ENCODE peak calls at places on chromosomes 12 and 14, in six cellular contexts. F is suprapubic skin, O is stomach, K is uterus, J is adrenal gland, B is ovary. H is an unnamed sample.

GRCh38 chr14:24310666-24311604 is at the start of gene LTB4R:
- DNase-seq in F (peak; percentile 85), J (peak; percentile 85), K (no peak), B (peak; percentile 77), O (peak; percentile 86), H (peak; percentile 93)

GRCh38 chr14:34424488-34424887 is 37.6 kb downstream of the SPTSSA start:
- DNase-seq in B (no peak), F (no peak), J (no peak), K (no peak), O (no peak), H (no peak)

GRCh38 chr12:115044073-115044472 is 360.1 kb upstream of the TBX3 start:
- DNase-seq in F (no peak), B (no peak), O (no peak), J (no peak), K (no peak), H (no peak)

GRCh38 chr14:67633451-67634154 is 13.9 kb downstream of the ARG2 start:
- DNase-seq in J (no peak), F (no peak), K (no peak), O (no peak), B (no peak), H (no peak)

GRCh38 chr12:47811581-47812484 is 7.9 kb downstream of the HDAC7 start:
- DNase-seq in B (peak; percentile 88), O (no peak), J (peak; percentile 67), K (peak; percentile 84), F (no peak), H (peak; percentile 78)

GRCh38 chr14:79279645-79280399 is 931.5 kb downstream of the DIO2 start:
- DNase-seq in F (no peak), K (no peak), B (no peak), O (peak; percentile 25), J (no peak), H (no peak)

GRCh38 chr14:99427632-99428315 is 52.9 kb downstream of the SETD3 start:
- DNase-seq in B (no peak), F (no peak), O (no peak), K (no peak), J (no peak), H (no peak)

GRCh38 chr12:11652351-11653040 is 3.0 kb downstream of the ETV6 start:
- DNase-seq in B (no peak), F (no peak), K (peak; percentile 34), O (peak; percentile 42), J (peak; percentile 47), H (no peak)

GRCh38 chr12:77102691-77103090 is 37.3 kb upstream of the E2F7 start:
- DNase-seq in K (no peak), O (no peak), F (no peak), J (no peak), B (no peak), H (no peak)

GRCh38 chr14:104708606-104709268 is 15.3 kb upstream of the ADSS1 start:
- DNase-seq in K (peak; percentile 71), F (no peak), J (peak; percentile 81), B (peak; percentile 77), O (peak; percentile 81), H (no peak)

GRCh38 chr12:120903382-120903817 is 758 bp downstream of the SPPL3 start:
- DNase-seq in O (peak; percentile 57), J (peak; percentile 67), B (peak; percentile 53), F (peak; percentile 83), K (peak; percentile 47), H (peak; percentile 93)

GRCh38 chr12:32586390-32586789 is 92.7 kb upstream of the DNM1L start:
- DNase-seq in F (no peak), B (no peak), K (no peak), O (no peak), J (no peak), H (no peak)

GRCh38 chr12:31783996-31784645 is 55.3 kb upstream of the AMN1 start:
- DNase-seq in K (no peak), J (no peak), F (no peak), O (no peak), B (no peak), H (no peak)

GRCh38 chr14:23299986-23300686 is 2.5 kb downstream of the PPP1R3E start:
- DNase-seq in B (no peak), K (no peak), F (peak; percentile 31), O (no peak), J (no peak), H (no peak)

GRCh38 chr14:100830681-100831080 is 4.8 kb downstream of the MEG3 start:
- DNase-seq in K (no peak), B (no peak), F (no peak), J (no peak), O (no peak), H (no peak)

GRCh38 chr12:71840226-71840847 is 778 bp downstream of the TBC1D15 start:
- DNase-seq in F (no peak), J (no peak), B (no peak), O (no peak), K (no peak), H (no peak)

DNA sequence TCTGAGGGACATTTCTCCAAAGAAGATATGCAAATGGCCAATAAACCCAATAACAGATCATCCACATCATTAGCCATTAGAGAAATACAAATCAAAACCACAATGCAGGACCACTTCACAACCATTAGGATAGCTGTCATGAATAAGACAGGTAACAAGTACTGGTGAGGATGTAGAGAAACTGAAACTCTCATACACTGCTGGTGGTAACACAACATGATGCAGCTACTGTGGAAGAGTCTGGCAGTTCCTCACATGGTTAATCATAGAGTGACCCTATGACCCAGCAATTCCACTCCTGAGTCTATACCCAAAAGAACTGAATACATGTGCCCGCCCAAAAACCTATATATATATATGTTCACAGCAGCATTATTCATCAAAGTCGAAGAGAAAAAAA is 39.0 kb downstream of the TTC9 start:
- DNase-seq in J (no peak), B (no peak), O (no peak), K (no peak), F (no peak), H (no peak)
- TF ChIP-seq POLR2A in J (no peak), B (no peak), O (no peak), K (no peak), F (no peak), H (no peak)

GRCh38 chr12:14949631-14950030 is 11.3 kb upstream of the ERP27 start:
- DNase-seq in J (no peak), B (no peak), F (no peak), O (no peak), K (no peak), H (no peak)
- H3K4me3 ChIP-seq in J (no peak overlapping the region), B (no peak overlapping the region), F (no peak overlapping the region), O (no peak overlapping the region), K (no peak overlapping the region), H (no peak overlapping the region)

GRCh38 chr12:122123761-122124145 is 45.2 kb downstream of the MLXIP start:
- DNase-seq in F (no peak), B (no peak), K (no peak), J (no peak), O (no peak), H (no peak)

GRCh38 chr12:122123051-122123760 is 44.6 kb downstream of the MLXIP start:
- DNase-seq in J (peak; percentile 83), O (peak; percentile 73), B (peak; percentile 83), K (peak; percentile 79), F (no peak), H (peak; percentile 64)

GRCh38 chr12:122126342-122126635 is 47.7 kb downstream of the IL31 start:
- DNase-seq in J (no peak), O (no peak), F (no peak), K (no peak), B (no peak), H (no peak)

GRCh38 chr12:122125452-122126341 is 47.1 kb downstream of the MLXIP start:
- DNase-seq in B (no peak), K (no peak), O (no peak), J (no peak), F (no peak), H (no peak)

DNA sequence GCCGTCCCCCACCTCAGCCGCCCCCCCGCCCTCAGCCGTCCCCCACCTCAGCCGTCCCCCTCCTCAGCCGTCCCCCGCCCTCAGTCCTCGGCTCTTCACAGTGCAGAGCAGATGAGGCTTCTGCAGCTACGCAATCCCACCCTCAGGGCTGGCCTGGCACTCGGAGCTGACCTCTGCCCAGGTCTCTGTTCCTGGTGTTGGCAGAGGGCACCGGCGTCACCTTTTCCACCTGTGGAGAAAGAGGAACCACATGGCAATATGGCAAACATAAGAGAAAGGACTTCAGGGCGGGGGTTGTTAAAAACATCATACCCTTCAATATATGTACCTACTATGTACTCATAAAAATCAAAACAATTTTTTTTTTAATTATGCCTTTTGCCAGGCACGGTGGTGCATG is 45.8 kb downstream of the MLXIP start:
- DNase-seq in K (no peak), B (no peak), O (no peak), J (no peak), F (no peak), H (no peak)
- TF ChIP-seq POLR2A in K (no peak), B (no peak), O (no peak), J (no peak), F (no peak), H (no peak)

DNA sequence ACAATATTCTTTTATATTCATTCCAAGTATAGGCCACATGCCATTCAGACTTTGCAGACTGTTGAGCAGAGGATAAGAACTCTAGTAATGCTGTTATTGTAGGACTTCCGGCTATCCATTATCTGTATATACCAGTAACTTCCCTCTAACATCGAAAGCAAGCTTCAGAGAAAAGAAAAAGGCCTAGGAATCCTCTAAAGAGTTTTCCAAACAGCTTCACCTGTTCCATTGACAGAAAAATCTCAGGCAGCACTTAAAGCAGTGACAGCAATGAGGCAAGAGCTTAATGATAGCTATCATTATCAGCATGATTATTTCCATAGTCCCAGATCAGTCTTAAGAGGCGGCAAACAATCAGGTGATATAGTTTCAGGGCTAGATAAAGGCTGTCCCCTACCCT is 1.8 kb downstream of the CPNE8 start:
- DNase-seq in J (no peak), K (no peak), F (no peak), O (no peak), B (no peak), H (no peak)
- H3K4me3 ChIP-seq in J (no peak overlapping the region), K (no peak overlapping the region), F (peak overlapping the region; percentile 73), O (no peak overlapping the region), B (no peak overlapping the region), H (no peak overlapping the region)

H was measured in lower leg skin.